ENCODE peak calls at places on chromosomes 7 and 10, in four cellular contexts. D is WTC11, H is K562, W is HepG2. U is an unnamed sample.

GRCh38 chr7:24812313-24812945 is 55.2 kb upstream of the GSDME start:
- DNase-seq in D (peak), H (peak), W (peak), U (peak)

GRCh38 chr7:148847815-148848726 is 36.0 kb downstream of the EZH2 start:
- DNase-seq in D (no peak), H (peak), W (no peak), U (peak)

GRCh38 chr7:151433721-151434400 is 6.1 kb downstream of the CRYGN start:
- DNase-seq in D (no peak), H (no peak), W (no peak), U (no peak)

GRCh38 chr10:119488675-119489074 is 53.8 kb downstream of the RGS10 start:
- DNase-seq in D (no peak), H (no peak), W (no peak), U (no peak)

GRCh38 chr10:28845009-28845682 is 167.8 kb downstream of the BAMBI start:
- DNase-seq in D (no peak), H (no peak), W (no peak), U (no peak)

GRCh38 chr7:95950698-95951097 is 178.3 kb downstream of the DYNC1I1 start:
- DNase-seq in D (no peak), H (no peak), W (no peak), U (no peak)

GRCh38 chr10:69409968-69410367 is 6.8 kb downstream of the TACR2 start:
- DNase-seq in D (no peak), H (peak), W (no peak), U (no peak)

GRCh38 chr7:156752371-156753297 is 112.1 kb downstream of the RNF32 start:
- DNase-seq in D (no peak), H (no peak), W (peak), U (no peak)

GRCh38 chr7:1651031-1651446 is 19.0 kb upstream of the ELFN1 start:
- DNase-seq in D (no peak), H (no peak), W (no peak), U (peak)

GRCh38 chr10:53401536-53401935 is 629.0 kb upstream of the MBL2 start:
- DNase-seq in D (no peak), H (no peak), W (no peak), U (no peak)

GRCh38 chr10:53402594-53402993 is 630.0 kb upstream of the MBL2 start:
- DNase-seq in D (no peak), H (no peak), W (no peak), U (no peak)

GRCh38 chr10:53406532-53406931 is 633.9 kb upstream of the MBL2 start:
- DNase-seq in D (no peak), H (no peak), W (no peak), U (no peak)

GRCh38 chr10:53403688-53404087 is 631.1 kb upstream of the MBL2 start:
- DNase-seq in D (no peak), H (no peak), W (no peak), U (peak)
- TF ChIP-seq FOXJ3 in D (no peak), H (no peak), W (no peak), U (peak)

GRCh38 chr10:75034131-75034512 is 77.3 kb upstream of the SAMD8 start:
- DNase-seq in D (no peak), H (no peak), W (no peak), U (no peak)
- TF ChIP-seq FOXJ3 in D (no peak), H (no peak), W (no peak), U (no peak)

GRCh38 chr7:36005876-36006275 is 147.2 kb upstream of the EEPD1 start:
- DNase-seq in D (no peak), H (no peak), W (no peak), U (no peak)
- TF ChIP-seq FOXJ3 in D (no peak), H (no peak), W (no peak), U (no peak)

GRCh38 chr7:18786196-18786727 is 290.7 kb downstream of the HDAC9 start:
- DNase-seq in D (no peak), H (no peak), W (no peak), U (no peak)

GRCh38 chr7:18792866-18793595 is 297.5 kb downstream of the HDAC9 start:
- DNase-seq in D (no peak), H (no peak), W (no peak), U (no peak)

GRCh38 chr7:18786796-18787195 is 291.2 kb downstream of the HDAC9 start:
- DNase-seq in D (no peak), H (no peak), W (no peak), U (no peak)

GRCh38 chr7:18788026-18788425 is 292.5 kb downstream of the HDAC9 start:
- DNase-seq in D (no peak), H (no peak), W (no peak), U (peak)
- TF ChIP-seq FOXJ3 in D (no peak), H (no peak), W (no peak), U (no peak)

GRCh38 chr7:155094636-155095035 is 24.5 kb downstream of the HTR5A start:
- DNase-seq in D (no peak), H (no peak), W (no peak), U (no peak)

GRCh38 chr7:155084989-155085388 is 14.9 kb downstream of the HTR5A start:
- DNase-seq in D (no peak), H (no peak), W (no peak), U (no peak)

GRCh38 chr7:155093586-155093985 is 23.5 kb downstream of the HTR5A start:
- DNase-seq in D (no peak), H (no peak), W (no peak), U (no peak)

GRCh38 chr7:155090647-155091046 is 20.5 kb downstream of the HTR5A start:
- DNase-seq in D (no peak), H (no peak), W (no peak), U (no peak)
- TF ChIP-seq FOXJ3 in D (no peak), H (no peak), W (no peak), U (no peak)

GRCh38 chr7:82313269-82313668 is 130.3 kb downstream of the CACNA2D1 start:
- DNase-seq in D (no peak), H (no peak), W (no peak), U (no peak)

GRCh38 chr7:82317760-82318159 is 125.8 kb downstream of the CACNA2D1 start:
- DNase-seq in D (no peak), H (no peak), W (no peak), U (no peak)

GRCh38 chr7:82317257-82317721 is 126.3 kb downstream of the CACNA2D1 start:
- DNase-seq in D (no peak), H (no peak), W (no peak), U (no peak)

GRCh38 chr7:82312646-82313045 is 130.9 kb downstream of the CACNA2D1 start:
- DNase-seq in D (peak), H (no peak), W (no peak), U (no peak)
- TF ChIP-seq FOXJ3 in D (no peak), H (no peak), W (no peak), U (no peak)